ENCODE peak calls at places on chromosomes 13 and 19, in ten cellular contexts. M, V, E, A, H, C, Q, I, J and P are unnamed samples.
A peak's percentile ranks its signal among the peaks of the same experiment; 100 is the strongest.

GRCh38 chr19:39133431-39134270 is 8.1 kb downstream of the PAK4 start:
- DNase-seq in M (no peak), V (peak; percentile 65), E (no peak), A (no peak), H (no peak), C (peak; percentile 83), Q (no peak), I (peak; percentile 39), J (no peak), P (no peak)

GRCh38 chr19:14383556-14383897 is 2.3 kb downstream of the ADGRE5 start:
- DNase-seq in M (no peak), V (no peak), E (no peak), A (no peak), H (no peak), C (no peak), Q (no peak), I (no peak), J (no peak), P (no peak)

GRCh38 chr19:11338569-11339253 is 746 bp downstream of the RAB3D start:
- DNase-seq in M (no peak), V (no peak), E (no peak), A (no peak), H (no peak), C (no peak), Q (no peak), I (no peak), J (no peak), P (no peak)

GRCh38 chr13:43326100-43326499 is 302.7 kb downstream of the DNAJC15 start:
- DNase-seq in M (no peak), V (no peak), E (no peak), A (no peak), H (no peak), C (no peak), Q (no peak), I (no peak), J (no peak), P (no peak)

GRCh38 chr19:7926021-7926726 is at the start of gene CTXN1:
- DNase-seq in M (peak; percentile 72), V (peak; percentile 91), E (peak; percentile 65), A (no peak), H (no peak), C (peak; percentile 94), Q (peak; percentile 79), I (peak; percentile 85), J (no peak), P (no peak)

GRCh38 chr19:38561053-38561606 is 56.6 kb downstream of the MAP4K1 start:
- DNase-seq in M (no peak), V (no peak), E (no peak), A (no peak), H (no peak), C (no peak), Q (no peak), I (no peak), J (no peak), P (no peak)

GRCh38 chr13:113002206-113002821 is 33.3 kb downstream of the MCF2L start:
- DNase-seq in M (no peak), V (no peak), E (no peak), A (no peak), H (no peak), C (no peak), Q (no peak), I (peak; percentile 58), J (no peak), P (no peak)

GRCh38 chr13:41622545-41623429 is 165.4 kb downstream of the RGCC start:
- DNase-seq in M (peak; percentile 8), V (no peak), E (no peak), A (no peak), H (no peak), C (no peak), Q (no peak), I (no peak), J (peak; percentile 88), P (no peak)

GRCh38 chr13:44972956-44973581 is 16.2 kb downstream of the NUFIP1 start:
- DNase-seq in M (no peak), V (no peak), E (no peak), A (no peak), H (no peak), C (no peak), Q (no peak), I (peak; percentile 55), J (no peak), P (no peak)

GRCh38 chr13:31124225-31124624 is 37.5 kb downstream of the HSPH1 start:
- DNase-seq in M (no peak), V (no peak), E (no peak), A (no peak), H (no peak), C (no peak), Q (no peak), I (no peak), J (no peak), P (no peak)

GRCh38 chr19:18743281-18743825 is 47.8 kb downstream of the COMP start:
- DNase-seq in M (no peak), V (no peak), E (no peak), A (no peak), H (no peak), C (no peak), Q (no peak), I (peak; percentile 90), J (no peak), P (no peak)

GRCh38 chr13:113048766-113049165 is 56.8 kb upstream of the F7 start:
- DNase-seq in M (no peak), V (no peak), E (no peak), A (no peak), H (no peak), C (peak; percentile 43), Q (no peak), I (no peak), J (no peak), P (no peak)

GRCh38 chr13:47168086-47168485 is 271.2 kb upstream of the HTR2A start:
- DNase-seq in M (peak; percentile 40), V (no peak), E (no peak), A (no peak), H (peak; percentile 21), C (no peak), Q (no peak), I (no peak), J (no peak), P (no peak)

GRCh38 chr19:49403404-49404187 is 15.5 kb downstream of the KASH5 start:
- DNase-seq in M (peak; percentile 55), V (no peak), E (no peak), A (no peak), H (no peak), C (no peak), Q (no peak), I (peak; percentile 84), J (peak; percentile 46), P (no peak)

GRCh38 chr13:90415902-90416301 is 931.6 kb upstream of the MIR17HG start:
- DNase-seq in M (no peak), V (no peak), E (no peak), A (no peak), H (no peak), C (no peak), Q (no peak), I (no peak), J (no peak), P (no peak)

GRCh38 chr19:22619371-22619770 is 14.8 kb upstream of the ZNF492 start:
- DNase-seq in M (no peak), V (no peak), E (no peak), A (no peak), H (no peak), C (no peak), Q (no peak), I (no peak), J (no peak), P (no peak)

GRCh38 chr13:101230271-101230890 is 185.9 kb downstream of the NALCN start:
- DNase-seq in M (no peak), V (no peak), E (no peak), A (no peak), H (no peak), C (no peak), Q (no peak), I (no peak), J (no peak), P (no peak)

GRCh38 chr13:41496420-41497234 is 39.3 kb downstream of the RGCC start:
- DNase-seq in M (no peak), V (no peak), E (no peak), A (no peak), H (peak; percentile 51), C (no peak), Q (no peak), I (no peak), J (no peak), P (no peak)

GRCh38 chr13:76286178-76286577 is 600.0 kb downstream of the KCTD12 start:
- DNase-seq in M (no peak), V (no peak), E (no peak), A (no peak), H (no peak), C (no peak), Q (no peak), I (no peak), J (no peak), P (no peak)

GRCh38 chr13:64369121-64369520 is 2861.0 kb downstream of the PCDH9 start:
- DNase-seq in M (no peak), V (no peak), E (no peak), A (no peak), H (no peak), C (no peak), Q (no peak), I (no peak), J (no peak), P (peak; percentile 77)

GRCh38 chr13:75303295-75303694 is 178.7 kb downstream of the TBC1D4 start:
- DNase-seq in M (no peak), V (no peak), E (no peak), A (no peak), H (no peak), C (no peak), Q (no peak), I (no peak), J (no peak), P (no peak)

GRCh38 chr13:27419333-27419732 is 5.1 kb upstream of the GTF3A start:
- DNase-seq in M (no peak), V (no peak), E (no peak), A (no peak), H (no peak), C (no peak), Q (no peak), I (no peak), J (no peak), P (no peak)

GRCh38 chr19:33388231-33388816 is 14.8 kb downstream of the CEBPG start:
- DNase-seq in M (no peak), V (no peak), E (no peak), A (no peak), H (no peak), C (peak; percentile 60), Q (no peak), I (no peak), J (no peak), P (no peak)

GRCh38 chr19:8494158-8494557 is 8.3 kb downstream of the PRAM1 start:
- DNase-seq in M (no peak), V (no peak), E (no peak), A (no peak), H (no peak), C (peak; percentile 87), Q (no peak), I (no peak), J (no peak), P (no peak)

GRCh38 chr13:41456768-41457588 is at the start of gene RGCC:
- DNase-seq in M (peak; percentile 69), V (peak; percentile 81), E (peak; percentile 75), A (no peak), H (no peak), C (peak; percentile 97), Q (peak; percentile 96), I (peak; percentile 78), J (no peak), P (no peak)

GRCh38 chr13:111178417-111178816 is 63.3 kb downstream of the ARHGEF7 start:
- DNase-seq in M (no peak), V (no peak), E (no peak), A (no peak), H (no peak), C (no peak), Q (no peak), I (no peak), J (no peak), P (no peak)

GRCh38 chr19:21022996-21023395 is 2.5 kb downstream of the ZNF430 start:
- DNase-seq in M (peak; percentile 34), V (no peak), E (no peak), A (no peak), H (no peak), C (no peak), Q (peak; percentile 43), I (no peak), J (peak; percentile 14), P (no peak)

GRCh38 chr19:38209152-38209551 is 14.9 kb downstream of the DPF1 start:
- DNase-seq in M (no peak), V (no peak), E (no peak), A (no peak), H (no peak), C (no peak), Q (no peak), I (no peak), J (no peak), P (no peak)